ENCODE peak calls at places on chromosome 15, in eight cellular contexts. N is spleen, B is AG09309, D is astrocyte, U is gastrocnemius medialis, Y is HFF-Myc, M is cardiac fibroblast, Q is left ventricle myocardium inferior. J is an unnamed sample.
A peak's percentile ranks its signal among the peaks of the same experiment; 100 is the strongest.

GRCh38 chr15:61227269-61228024 is 1.7 kb downstream of the RORA start:
- DNase-seq in N (no peak), B (peak; percentile 27), Y (peak; percentile 17), U (no peak), D (peak; percentile 69), Q (no peak), M (peak; percentile 50), J (peak; percentile 29)

GRCh38 chr15:69443032-69443611 is 9.5 kb upstream of the RPLP1 start:
- DNase-seq in B (no peak), U (no peak), D (no peak), M (no peak), Q (no peak), N (no peak), Y (no peak), J (no peak)

GRCh38 chr15:40080847-40081246 is 27.8 kb downstream of the BMF start:
- DNase-seq in N (no peak), Y (no peak), M (no peak), D (no peak), Q (no peak), U (no peak), B (no peak), J (no peak)

GRCh38 chr15:27683126-27683525 is 416.0 kb downstream of the OCA2 start:
- DNase-seq in Q (no peak), N (no peak), Y (no peak), U (no peak), D (no peak), M (no peak), B (no peak), J (no peak)

GRCh38 chr15:69793783-69794451 is 303.8 kb downstream of the TLE3 start:
- DNase-seq in Q (no peak), D (no peak), N (peak; percentile 33), U (no peak), B (no peak), Y (no peak), M (no peak), J (no peak)

GRCh38 chr15:66359740-66360139 is 3.3 kb upstream of the TIPIN start:
- DNase-seq in N (no peak), M (no peak), D (no peak), Q (no peak), Y (no peak), U (no peak), B (no peak), J (no peak)

GRCh38 chr15:75063338-75063737 is 39.9 kb downstream of the PPCDC start:
- DNase-seq in D (peak; percentile 74), M (peak; percentile 78), Q (no peak), Y (no peak), B (no peak), N (no peak), U (no peak), J (no peak)

GRCh38 chr15:37824717-37825382 is 109.6 kb upstream of the TMCO5A start:
- DNase-seq in Q (no peak), N (no peak), B (peak; percentile 80), U (no peak), M (peak; percentile 82), Y (peak; percentile 90), D (peak; percentile 97), J (no peak)

GRCh38 chr15:91961357-91961756 is 107.8 kb downstream of the SLCO3A1 start:
- DNase-seq in U (no peak), B (no peak), Y (no peak), D (no peak), Q (no peak), M (no peak), N (no peak), J (no peak)

GRCh38 chr15:41919954-41920538 is 26.2 kb upstream of the SPTBN5 start:
- DNase-seq in M (peak; percentile 68), U (no peak), D (peak; percentile 89), B (no peak), Q (no peak), N (no peak), Y (no peak), J (peak; percentile 64)

GRCh38 chr15:101194246-101195138 is 57.4 kb downstream of the CHSY1 start:
- DNase-seq in N (no peak), Q (no peak), M (no peak), D (no peak), U (no peak), Y (no peak), B (no peak), J (no peak)
- H3K4me3 ChIP-seq in N (no peak overlapping the region), Q (peak overlapping the region; percentile 32), M (peak overlapping the region; percentile 18), D (no peak overlapping the region), U (peak overlapping the region; percentile 34), Y (no peak overlapping the region), B (no peak overlapping the region), J (no peak overlapping the region)

GRCh38 chr15:58842713-58843396 is 71.8 kb downstream of the MINDY2 start:
- DNase-seq in N (no peak), B (no peak), U (no peak), D (no peak), Q (no peak), M (no peak), Y (no peak), J (no peak)

GRCh38 chr15:58840048-58840447 is 68.9 kb downstream of the MINDY2 start:
- DNase-seq in Q (no peak), U (no peak), N (no peak), B (peak; percentile 45), Y (no peak), D (peak; percentile 51), M (peak; percentile 87), J (no peak)

GRCh38 chr15:58839485-58839884 is 68.4 kb downstream of the MINDY2 start:
- DNase-seq in Y (no peak), N (no peak), M (peak; percentile 27), U (no peak), B (no peak), D (no peak), Q (no peak), J (no peak)
- TF ChIP-seq CTCF in Y (peak; percentile 38), N (no peak), M (peak; percentile 34), U (no peak), B (peak; percentile 33), D (no peak), Q (peak; percentile 38), J (no peak)

DNA sequence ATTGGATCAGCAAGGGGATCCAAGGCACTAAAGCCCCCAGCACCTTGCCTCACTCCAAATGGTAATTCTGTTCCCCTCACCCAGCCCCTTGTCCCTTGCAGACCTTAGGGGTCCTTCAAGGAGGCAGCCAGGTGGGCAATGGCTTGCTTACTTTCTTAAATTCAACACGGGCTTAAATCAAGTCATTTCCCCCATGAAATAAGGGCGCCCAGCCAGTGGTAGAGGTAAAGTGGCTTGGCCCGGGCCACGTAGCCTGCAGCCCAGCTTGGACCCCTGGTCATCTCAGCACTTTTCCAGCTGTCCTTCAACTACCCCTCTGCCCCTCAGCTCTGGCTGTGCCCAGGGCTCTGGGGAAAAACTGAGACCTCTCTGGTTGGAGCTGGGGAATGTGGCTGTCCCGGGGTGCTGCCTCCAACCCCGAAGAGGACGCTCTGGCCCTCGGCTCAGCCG is 1.2 kb downstream of the PSTPIP1 start:
- DNase-seq in B (no peak), N (no peak), Q (no peak), U (no peak), Y (no peak), D (no peak), M (no peak), J (no peak)
- H3K4me3 ChIP-seq in B (no peak overlapping the region), N (peak overlapping the region; percentile 23), Q (peak overlapping the region; percentile 44), U (no peak overlapping the region), Y (no peak overlapping the region), D (no peak overlapping the region), M (no peak overlapping the region), J (no peak overlapping the region)

DNA sequence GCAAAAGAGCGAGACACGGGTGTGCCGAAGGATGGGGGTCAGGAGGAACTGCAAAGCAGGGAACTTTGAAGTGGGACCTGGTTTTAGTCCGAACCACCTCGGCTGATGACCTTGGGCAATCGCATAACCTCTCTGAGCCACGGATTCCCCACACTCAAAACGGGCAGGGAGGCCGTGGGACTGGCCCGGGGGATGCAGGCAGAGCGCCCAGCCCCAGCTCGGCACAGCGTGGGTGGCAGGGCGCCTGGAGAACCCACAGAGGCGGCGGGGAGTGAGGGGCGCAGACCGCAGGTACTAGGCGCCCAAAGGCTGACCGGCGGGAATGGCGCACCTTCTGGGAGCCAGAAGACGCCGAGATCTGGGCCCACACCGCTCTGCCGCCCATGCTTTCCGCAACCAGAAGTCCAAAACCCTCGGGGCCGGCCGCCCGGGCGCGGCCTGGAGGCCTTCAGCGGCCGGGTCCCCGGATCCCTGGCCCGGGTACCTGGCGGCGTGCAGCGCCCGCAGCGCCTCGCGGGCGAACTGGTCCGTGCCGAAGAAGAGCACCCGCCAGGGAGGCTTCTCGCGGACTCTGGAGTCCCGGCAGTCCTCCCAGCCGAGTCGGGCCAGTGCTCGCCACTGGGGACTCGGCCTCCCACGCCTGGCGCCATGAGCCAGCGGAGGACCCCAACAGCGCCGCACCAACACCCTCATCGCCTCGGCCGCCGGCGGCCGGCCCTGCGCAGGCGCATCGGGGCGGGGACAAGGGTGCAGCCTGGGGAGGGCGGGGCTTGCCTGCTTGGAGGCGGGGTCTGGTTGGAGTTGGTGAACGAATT is at the start of gene MTFMT:
- DNase-seq in Y (no peak), M (peak; percentile 85), B (peak; percentile 16), N (peak; percentile 98), Q (peak; percentile 94), U (peak; percentile 75), D (peak; percentile 49), J (peak; percentile 91)
- TF ChIP-seq CTCF in Y (no peak), M (no peak), B (no peak), N (no peak), Q (no peak), U (no peak), D (peak; percentile 2), J (no peak)

J was measured in pancreas.